ENCODE peak calls at places on chromosomes 7 and 10, in four cellular contexts. O is right lobe of liver, A is gastrocnemius medialis, N is A549. M is an unnamed sample.

GRCh38 chr10:8815969-8816368 is 761.5 kb downstream of the GATA3 start:
- DNase-seq in O (no peak), A (no peak), N (no peak), M (no peak)

GRCh38 chr7:84524714-84525694 is 330.4 kb upstream of the SEMA3A start:
- DNase-seq in N (peak), O (no peak), A (peak), M (no peak)

GRCh38 chr7:99036531-99037175 is 107.3 kb downstream of the SMURF1 start:
- DNase-seq in O (no peak), A (no peak), N (peak), M (no peak)

GRCh38 chr7:107150375-107151073 is 18.3 kb upstream of the HBP1 start:
- DNase-seq in N (peak), A (peak), O (peak), M (peak)

GRCh38 chr10:101766753-101767599 is 8.9 kb downstream of the FGF8 start:
- DNase-seq in N (no peak), O (no peak), A (no peak), M (no peak)

GRCh38 chr10:132714096-132714721 is 71.7 kb downstream of the NKX6-2 start:
- DNase-seq in A (no peak), O (peak), N (no peak), M (peak)

GRCh38 chr10:121830101-121830500 is 97.7 kb downstream of the ATE1 start:
- DNase-seq in A (no peak), O (no peak), N (no peak), M (no peak)

GRCh38 chr10:22466763-22467334 is 121.6 kb downstream of the SPAG6 start:
- DNase-seq in N (no peak), O (no peak), A (no peak), M (no peak)

GRCh38 chr10:45422207-45422606 is 48.2 kb downstream of the ALOX5 start:
- DNase-seq in A (no peak), N (no peak), O (no peak), M (no peak)

GRCh38 chr7:124480074-124480820 is 285.3 kb downstream of the GPR37 start:
- DNase-seq in N (no peak), O (no peak), A (no peak), M (no peak)

GRCh38 chr10:77286851-77287250 is 350.8 kb downstream of the KCNMA1 start:
- DNase-seq in O (no peak), A (no peak), N (no peak), M (no peak)

GRCh38 chr10:553233-553632 is 136.2 kb downstream of the DIP2C start:
- DNase-seq in N (no peak), O (no peak), A (no peak), M (no peak)

GRCh38 chr7:24637706-24638105 is 64.5 kb downstream of the PALS2 start:
- DNase-seq in N (no peak), A (no peak), O (no peak), M (no peak)

GRCh38 chr10:125775491-125776106 is at the start of gene MMP21:
- DNase-seq in A (no peak), N (no peak), O (no peak), M (no peak)

GRCh38 chr10:89655722-89656121 is 10.7 kb upstream of the PANK1 start:
- DNase-seq in O (no peak), N (no peak), A (no peak), M (no peak)

GRCh38 chr7:157458254-157458633 is 121.4 kb downstream of the DNAJB6 start:
- DNase-seq in A (no peak), N (no peak), O (peak), M (no peak)

GRCh38 chr7:148492157-148492860 is 98.3 kb upstream of the C7orf33 start:
- DNase-seq in A (no peak), N (no peak), O (no peak), M (no peak)

GRCh38 chr7:138512885-138513284 is 52.8 kb downstream of the TRIM24 start:
- DNase-seq in A (no peak), N (no peak), O (peak), M (no peak)

GRCh38 chr7:150731916-150732315 is 5.3 kb upstream of the GIMAP5 start:
- DNase-seq in N (no peak), A (no peak), O (no peak), M (no peak)

GRCh38 chr7:1692500-1693418 is 22.7 kb downstream of the ELFN1 start:
- DNase-seq in N (no peak), O (peak), A (no peak), M (no peak)

GRCh38 chr7:3991771-3992231 is 690.3 kb upstream of the FOXK1 start:
- DNase-seq in N (no peak), A (peak), O (no peak), M (no peak)

GRCh38 chr10:34743804-34744203 is 71.3 kb downstream of the PARD3 start:
- DNase-seq in A (peak), O (no peak), N (no peak), M (no peak)

GRCh38 chr7:44195901-44196300 is 4.9 kb upstream of the YKT6 start:
- DNase-seq in O (no peak), A (no peak), N (no peak), M (no peak)

GRCh38 chr10:50275650-50276235 is 24.4 kb upstream of the ASAH2 start:
- DNase-seq in O (peak), N (peak), A (peak), M (peak)

GRCh38 chr7:98571006-98571405 is 46.1 kb upstream of the NPTX2 start:
- DNase-seq in A (no peak), N (no peak), O (no peak), M (no peak)

GRCh38 chr10:131905603-131906268 is 4.9 kb downstream of the PPP2R2D start:
- DNase-seq in A (no peak), N (no peak), O (no peak), M (no peak)

GRCh38 chr7:2108501-2109250 is 124.1 kb downstream of the MAD1L1 start:
- DNase-seq in A (no peak), O (no peak), N (no peak), M (no peak)

GRCh38 chr7:45215611-45216062 is 58.0 kb downstream of the RAMP3 start:
- DNase-seq in A (no peak), N (no peak), O (no peak), M (no peak)

GRCh38 chr7:22559829-22560489 is 60.0 kb upstream of the STEAP1B start:
- DNase-seq in A (peak), N (peak), O (peak), M (peak)

GRCh38 chr10:5555881-5556280 is 31.1 kb downstream of the CALML3 start:
- DNase-seq in O (no peak), A (no peak), N (no peak), M (no peak)

GRCh38 chr7:102284891-102285540 is 1.7 kb upstream of the SH2B2 start:
- DNase-seq in O (no peak), N (no peak), A (no peak), M (no peak)

GRCh38 chr10:99394256-99394655 is 36.2 kb downstream of the GOT1 start:
- DNase-seq in N (no peak), O (no peak), A (no peak), M (no peak)

GRCh38 chr7:45086348-45087065 is 2.3 kb downstream of the NACAD start:
- DNase-seq in N (no peak), O (no peak), A (no peak), M (no peak)

GRCh38 chr7:111080495-111081105 is 10.3 kb upstream of the LRRN3 start:
- DNase-seq in N (no peak), A (no peak), O (no peak), M (no peak)

GRCh38 chr10:119608316-119609155 is 11.8 kb upstream of the TIAL1 start:
- DNase-seq in N (peak), O (peak), A (peak), M (no peak)

GRCh38 chr7:108660465-108660864 is 90.8 kb downstream of the DNAJB9 start:
- DNase-seq in A (no peak), N (no peak), O (no peak), M (no peak)

GRCh38 chr7:132430863-132431822 is 145.1 kb downstream of the PLXNA4 start:
- DNase-seq in N (peak), A (no peak), O (no peak), M (no peak)

GRCh38 chr7:55160539-55160938 is 141.7 kb downstream of the EGFR start:
- DNase-seq in O (no peak), A (no peak), N (no peak), M (no peak)

DNA sequence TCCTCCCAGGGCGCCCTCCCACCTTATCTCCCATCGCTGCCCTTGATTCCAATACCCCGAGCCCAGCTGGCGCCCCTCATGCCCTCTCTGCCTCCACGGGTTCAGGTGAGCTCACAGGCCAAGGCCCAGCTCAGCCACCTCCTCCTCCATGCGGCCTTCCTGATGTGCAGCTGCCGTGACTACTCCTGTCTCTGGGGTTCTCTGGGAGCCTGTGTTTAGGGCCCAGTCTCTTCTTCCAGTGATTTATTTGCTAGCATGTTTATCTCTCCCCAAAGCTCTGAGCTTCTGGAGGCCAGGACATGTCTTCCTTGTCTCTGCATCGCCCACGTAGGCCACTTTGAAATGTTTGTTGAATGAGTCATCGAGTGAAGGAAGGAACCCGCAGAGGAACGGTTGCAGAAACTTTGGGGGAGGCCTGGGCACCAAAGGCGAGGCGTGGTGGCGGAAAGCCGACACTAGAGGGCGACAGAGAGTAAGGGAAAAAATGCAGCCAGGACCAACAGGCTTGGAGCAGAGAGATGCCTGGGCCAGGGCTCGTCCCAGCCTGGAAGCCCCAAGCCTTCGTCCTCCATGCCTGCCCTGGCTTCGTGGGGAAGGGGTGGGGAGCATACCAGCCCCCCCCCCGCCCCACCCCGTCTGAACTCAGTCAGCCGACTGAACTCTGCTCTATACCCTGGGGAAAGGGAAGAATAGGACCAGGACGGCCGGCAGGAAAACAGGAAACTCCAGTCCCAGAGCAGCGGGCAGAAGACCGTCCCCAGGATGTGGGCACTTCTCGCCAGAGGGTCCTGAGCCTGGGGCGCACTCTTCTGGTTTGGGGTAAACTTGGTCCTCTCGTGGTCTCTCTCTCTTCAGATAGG is 10.9 kb upstream of the HSPB1 start:
- DNase-seq in A (peak), O (peak), N (peak), M (peak)
- TF ChIP-seq POLR2A in A (peak), O (peak), N (peak), M (peak)

DNA sequence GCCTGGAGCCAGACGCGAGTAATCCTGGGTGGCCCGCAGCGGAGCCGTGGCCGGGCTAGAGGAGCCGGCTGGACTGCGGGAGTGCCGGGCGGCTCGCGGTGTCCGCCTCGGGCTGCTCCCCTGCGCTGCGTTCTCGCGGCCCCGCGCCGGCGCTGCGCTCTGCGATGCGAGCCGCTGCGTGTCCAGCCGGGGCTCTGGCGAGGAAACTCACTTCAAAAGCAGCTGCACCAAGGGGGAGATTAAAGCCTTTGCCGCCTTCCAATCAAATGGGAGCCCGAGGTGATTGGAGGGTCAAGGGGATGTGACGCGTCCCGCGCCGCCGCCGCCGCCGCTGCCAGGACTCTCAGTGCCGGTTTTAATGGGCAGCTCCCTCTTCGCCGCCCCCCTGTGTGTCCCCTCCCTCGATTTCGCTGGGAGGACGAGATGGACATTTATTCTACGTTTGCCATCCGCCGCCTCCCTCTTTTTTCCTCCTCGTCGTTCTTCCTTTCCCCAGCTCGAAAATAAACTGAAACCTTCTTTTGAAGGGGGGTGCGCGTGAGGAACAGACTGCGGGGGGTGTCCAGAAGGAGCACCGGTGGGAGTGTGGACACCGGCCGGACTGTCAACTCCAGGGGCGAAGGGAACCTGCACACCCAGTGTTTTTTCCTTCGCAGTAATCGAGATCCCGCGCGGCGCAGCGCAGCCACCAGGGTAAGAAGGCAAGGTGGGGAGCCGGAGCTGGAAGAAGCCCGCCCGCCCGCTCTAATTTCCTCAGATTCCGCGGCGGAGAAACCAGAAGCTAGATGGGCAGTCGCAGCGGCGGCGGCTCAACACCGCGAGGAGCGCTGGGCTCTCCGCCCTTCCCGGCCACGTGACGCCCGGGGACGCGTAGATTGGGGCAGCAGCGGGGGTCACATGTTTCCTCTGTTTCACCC is at the start of gene ZNF503:
- DNase-seq in N (peak), O (peak), A (peak), M (peak)
- TF ChIP-seq POLR2A in N (peak), O (peak), A (peak), M (peak)

DNA sequence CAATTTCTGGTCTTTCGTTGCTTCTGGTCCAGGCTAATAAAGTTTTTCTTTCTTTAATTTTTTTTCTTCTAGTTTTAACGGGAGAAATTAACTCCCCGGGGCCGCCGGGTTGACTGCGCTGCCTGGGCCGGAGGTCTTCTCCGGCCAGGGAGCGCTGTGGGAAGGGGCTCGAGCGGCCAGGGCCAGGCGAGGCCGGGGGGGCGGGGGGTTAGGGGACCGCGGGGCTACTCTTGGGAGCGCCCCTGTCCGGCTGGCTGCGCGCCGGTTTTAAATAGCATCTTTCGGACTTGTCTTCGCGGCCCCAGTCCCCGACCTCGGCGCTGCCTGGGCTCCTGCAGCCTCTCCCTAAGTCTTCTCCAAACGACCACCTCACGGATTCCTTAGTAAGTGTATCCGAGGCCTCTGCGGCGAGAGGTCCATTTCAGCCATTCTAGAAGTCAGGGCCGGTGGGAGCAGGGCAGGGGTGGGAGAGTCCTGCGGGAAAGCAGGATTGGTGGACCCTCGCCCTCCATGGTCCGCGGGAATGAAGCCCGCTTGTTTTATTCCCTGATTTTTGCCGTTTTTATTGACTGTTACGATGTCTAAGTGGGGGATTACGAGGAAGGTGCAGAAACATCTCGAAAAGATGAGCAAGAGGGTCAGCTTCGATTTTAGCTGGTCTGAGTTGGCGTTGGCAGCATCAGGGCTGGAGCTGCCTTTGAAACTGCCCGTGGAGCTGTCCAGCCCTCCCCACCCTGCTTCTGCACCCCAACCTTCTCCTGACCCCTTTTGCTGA is 457 bp downstream of the PHF14 start:
- DNase-seq in N (peak), O (no peak), A (no peak), M (no peak)
- TF ChIP-seq POLR2A in N (no peak), O (no peak), A (no peak), M (no peak)

DNA sequence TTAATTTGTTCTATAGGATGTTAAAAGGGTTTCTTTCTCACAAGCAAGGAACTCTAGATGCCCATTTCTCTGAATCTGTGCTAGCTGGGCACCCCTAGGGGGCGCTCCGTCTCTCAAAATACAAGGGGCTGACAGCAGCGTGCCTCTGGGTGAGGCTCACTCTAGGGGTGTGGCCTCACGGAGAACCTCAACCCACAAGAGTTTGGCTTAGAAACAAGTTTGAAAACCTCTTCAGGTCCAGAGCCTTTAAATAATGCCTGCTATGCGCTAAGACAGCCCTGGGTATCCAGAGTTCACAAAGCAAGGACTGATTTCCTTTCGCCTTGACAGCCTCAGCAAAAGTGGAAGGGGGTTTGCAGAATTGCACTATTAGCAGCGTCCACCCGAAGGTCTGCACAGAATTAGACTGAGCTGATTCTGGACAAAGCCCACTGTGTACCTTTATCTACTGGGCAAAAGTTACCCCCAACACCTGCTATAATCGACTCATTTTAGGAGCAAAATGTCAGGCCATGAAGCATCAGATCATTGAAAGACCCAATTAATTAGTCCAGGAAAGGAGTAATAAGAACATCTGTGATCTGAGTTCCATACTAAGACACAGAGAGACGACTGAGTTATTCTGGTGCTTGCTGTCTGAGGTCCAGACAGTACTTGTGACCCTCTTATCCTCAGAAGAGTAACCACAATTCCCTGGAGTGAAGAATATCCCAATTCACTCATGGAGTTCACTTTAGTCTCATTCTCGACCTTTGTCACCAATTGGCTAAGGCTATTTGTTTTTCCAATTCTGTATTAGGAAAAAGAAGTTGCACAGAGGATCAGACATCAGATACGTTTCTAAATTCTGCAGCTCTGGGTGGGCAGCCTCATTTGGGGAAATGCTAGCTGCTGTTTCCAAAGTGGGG is 574 bp upstream of the CPED1 start:
- DNase-seq in O (peak), N (peak), A (peak), M (peak)
- TF ChIP-seq POLR2A in O (no peak), N (no peak), A (no peak), M (no peak)

DNA sequence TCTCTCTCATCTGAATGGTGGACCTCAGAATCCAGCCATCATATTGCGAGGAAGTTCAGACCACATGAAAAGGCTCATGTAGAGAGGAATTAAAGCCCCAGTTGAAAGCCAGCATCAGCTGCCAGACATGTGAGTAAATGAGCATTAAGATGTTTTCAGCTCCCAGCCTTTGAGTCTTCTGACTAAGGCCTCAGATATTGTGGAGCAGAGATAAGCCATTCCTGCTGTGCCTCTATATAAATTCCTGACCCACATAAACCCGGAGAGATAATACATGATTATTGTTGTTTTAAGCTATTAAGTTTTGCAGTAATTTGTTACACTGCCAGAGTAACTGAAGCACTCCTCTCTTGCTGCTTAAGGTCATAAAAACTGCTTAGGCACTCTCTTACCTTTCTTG is 14.6 kb downstream of the FAM149B1 start:
- DNase-seq in N (no peak), O (no peak), A (no peak), M (no peak)
- TF ChIP-seq POLR2A in N (no peak), O (no peak), A (no peak), M (no peak)

GRCh38 chr7:73742753-73743641 is 4.4 kb upstream of the ABHD11 start:
- DNase-seq in N (peak), A (no peak), O (peak), M (no peak)
- TF ChIP-seq POLR2A in N (no peak), A (no peak), O (peak), M (no peak)

GRCh38 chr10:11337516-11337915 is 273.9 kb downstream of the USP6NL start:
- DNase-seq in A (no peak), O (no peak), N (no peak), M (no peak)
- TF ChIP-seq POLR2A in A (no peak), O (no peak), N (no peak), M (no peak)

M was measured in tibial nerve.